ENCODE peak calls at places on chromosomes 13 and 19, in four cellular contexts. P is K562, C is HepG2, N is GM12878. V is an unnamed sample.

GRCh38 chr13:54536112-54536511 is 1507.5 kb downstream of the OLFM4 start:
- DNase-seq in N (no peak), C (no peak), P (no peak), V (no peak)

GRCh38 chr19:38898788-38899446 is 501 bp downstream of the SIRT2 start:
- DNase-seq in C (no peak), P (no peak), N (no peak), V (no peak)

GRCh38 chr13:27339299-27339698 is 68.7 kb downstream of the RASL11A start:
- DNase-seq in N (no peak), C (peak), P (peak), V (peak)

GRCh38 chr13:58620171-58620570 is 988.6 kb downstream of the PCDH17 start:
- DNase-seq in N (no peak), C (no peak), P (no peak), V (no peak)

GRCh38 chr19:46958542-46958941 is 61.1 kb upstream of the NPAS1 start:
- DNase-seq in N (no peak), C (peak), P (no peak), V (no peak)

GRCh38 chr19:42471554-42472249 is 29.0 kb upstream of the CXCL17 start:
- DNase-seq in C (no peak), P (no peak), N (no peak), V (no peak)

GRCh38 chr19:35090160-35090794 is 25.3 kb upstream of the FXYD3 start:
- DNase-seq in N (no peak), C (peak), P (peak), V (peak)

GRCh38 chr19:32337176-32337808 is 8.1 kb upstream of the ZNF507 start:
- DNase-seq in P (no peak), C (peak), N (no peak), V (no peak)

GRCh38 chr13:76638882-76639281 is 247.3 kb downstream of the KCTD12 start:
- DNase-seq in N (no peak), P (no peak), C (no peak), V (no peak)

GRCh38 chr19:55258476-55258827 is 365 bp downstream of the PPP6R1 start:
- DNase-seq in C (no peak), N (no peak), P (peak), V (no peak)

GRCh38 chr19:35714601-35715354 is 3.0 kb upstream of the KMT2B start:
- DNase-seq in N (no peak), C (peak), P (no peak), V (peak)

GRCh38 chr19:43768273-43769050 is 12.3 kb downstream of the KCNN4 start:
- DNase-seq in C (no peak), P (no peak), N (no peak), V (no peak)

GRCh38 chr13:94656766-94657165 is 55.1 kb downstream of the GPR180 start:
- DNase-seq in C (no peak), N (peak), P (peak), V (no peak)

GRCh38 chr13:110869231-110869804 is 45.6 kb downstream of the ANKRD10 start:
- DNase-seq in P (peak), C (no peak), N (no peak), V (no peak)

GRCh38 chr13:40476175-40476958 is 190.1 kb downstream of the FOXO1 start:
- DNase-seq in P (no peak), C (peak), N (no peak), V (no peak)

GRCh38 chr13:33639158-33639557 is 178.8 kb upstream of the RFC3 start:
- DNase-seq in P (no peak), N (no peak), C (peak), V (no peak)

GRCh38 chr19:14476663-14477401 is 1.7 kb upstream of the PTGER1 start:
- DNase-seq in P (peak), C (no peak), N (no peak), V (no peak)

GRCh38 chr19:51821921-51822716 is 27.2 kb downstream of the FPR3 start:
- DNase-seq in N (no peak), P (no peak), C (no peak), V (no peak)

GRCh38 chr13:32585625-32586021 is 629 bp upstream of the PDS5B start:
- DNase-seq in C (no peak), N (no peak), P (no peak), V (no peak)

GRCh38 chr13:98797456-98797855 is 45.0 kb upstream of the SLC15A1 start:
- DNase-seq in C (no peak), P (no peak), N (no peak), V (no peak)

GRCh38 chr13:104571161-104571889 is 1505.1 kb upstream of the SLC10A2 start:
- DNase-seq in N (no peak), C (peak), P (no peak), V (peak)

GRCh38 chr19:54415208-54415900 is at the start of gene TTYH1:
- DNase-seq in C (no peak), P (peak), N (no peak), V (peak)

GRCh38 chr13:29674532-29674931 is 79.0 kb upstream of the SLC7A1 start:
- DNase-seq in N (no peak), P (no peak), C (no peak), V (no peak)

GRCh38 chr13:49214917-49215376 is 5.2 kb upstream of the MLNR start:
- DNase-seq in P (no peak), N (no peak), C (peak), V (peak)

GRCh38 chr19:46922465-46922864 is 61.7 kb downstream of the ARHGAP35 start:
- DNase-seq in C (no peak), P (no peak), N (no peak), V (no peak)

GRCh38 chr13:87234981-87235380 is 436.2 kb upstream of the SLITRK5 start:
- DNase-seq in N (no peak), C (no peak), P (no peak), V (no peak)

GRCh38 chr13:94546071-94546839 is 49.7 kb downstream of the TGDS start:
- DNase-seq in P (no peak), C (no peak), N (no peak), V (peak)

GRCh38 chr19:37977992-37978391 is 71.0 kb downstream of the SIPA1L3 start:
- DNase-seq in C (no peak), P (no peak), N (no peak), V (no peak)

GRCh38 chr13:82879921-82880320 is 1002.4 kb downstream of the SLITRK1 start:
- DNase-seq in C (no peak), P (no peak), N (no peak), V (no peak)

GRCh38 chr13:113883921-113884804 is 20.3 kb upstream of the GAS6 start:
- DNase-seq in N (no peak), C (no peak), P (no peak), V (no peak)

GRCh38 chr13:43156916-43157315 is 133.5 kb downstream of the DNAJC15 start:
- DNase-seq in C (no peak), P (no peak), N (no peak), V (no peak)

GRCh38 chr13:30730526-30730925 is 4.8 kb upstream of the ALOX5AP start:
- DNase-seq in P (no peak), C (peak), N (no peak), V (peak)

GRCh38 chr13:32409561-32410440 is 18.1 kb downstream of the N4BP2L1 start:
- DNase-seq in C (no peak), N (no peak), P (no peak), V (peak)

GRCh38 chr19:1616396-1616795 is 11.1 kb upstream of the UQCR11 start:
- DNase-seq in N (no peak), P (no peak), C (no peak), V (no peak)

GRCh38 chr13:93422980-93423554 is 196.5 kb downstream of the GPC6 start:
- DNase-seq in P (no peak), C (no peak), N (no peak), V (no peak)

GRCh38 chr13:94479559-94480095 is at the start of gene DCT:
- DNase-seq in C (no peak), N (no peak), P (no peak), V (no peak)

GRCh38 chr19:39187552-39187943 is 9.2 kb upstream of the NCCRP1 start:
- DNase-seq in N (no peak), P (no peak), C (no peak), V (no peak)

GRCh38 chr13:39185326-39185725 is 147.1 kb downstream of the NHLRC3 start:
- DNase-seq in N (no peak), C (no peak), P (no peak), V (no peak)

GRCh38 chr19:7554565-7554964 is 19.0 kb downstream of the PNPLA6 start:
- DNase-seq in P (no peak), C (no peak), N (no peak), V (no peak)

DNA sequence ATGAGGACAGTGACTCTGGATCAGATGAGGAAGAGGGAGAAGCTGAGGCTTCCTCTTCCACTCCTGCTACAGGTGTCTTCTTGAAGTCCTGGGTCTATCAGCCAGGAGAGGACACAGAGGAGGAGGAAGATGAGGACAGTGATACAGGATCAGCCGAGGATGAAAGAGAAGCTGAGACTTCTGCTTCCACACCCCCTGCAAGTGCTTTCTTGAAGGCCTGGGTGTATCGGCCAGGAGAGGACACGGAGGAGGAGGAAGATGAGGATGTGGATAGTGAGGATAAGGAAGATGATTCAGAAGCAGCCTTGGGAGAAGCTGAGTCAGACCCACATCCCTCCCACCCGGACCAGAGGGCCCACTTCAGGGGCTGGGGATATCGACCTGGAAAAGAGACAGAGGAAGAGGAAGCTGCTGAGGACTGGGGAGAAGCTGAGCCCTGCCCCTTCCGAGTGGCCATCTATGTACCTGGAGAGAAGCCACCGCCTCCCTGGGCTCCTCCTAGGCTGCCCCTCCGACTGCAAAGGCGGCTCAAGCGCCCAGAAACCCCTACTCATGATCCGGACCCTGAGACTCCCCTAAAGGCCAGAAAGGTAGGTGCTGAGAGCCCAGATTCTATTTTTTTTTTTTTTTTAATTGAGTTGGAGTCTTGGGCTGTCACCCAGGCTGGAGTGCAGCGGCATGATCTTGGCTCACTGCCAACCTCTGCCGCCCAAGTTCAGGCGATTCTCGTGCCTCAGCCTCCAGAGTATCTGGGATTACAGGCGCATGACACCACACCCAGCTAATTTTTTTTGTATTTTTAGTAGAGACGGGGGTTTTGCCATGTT is 2.3 kb downstream of the PPP1R15A start:
- DNase-seq in C (no peak), P (peak), N (no peak), V (no peak)
- TF ChIP-seq CBFB in C (no peak), P (no peak), N (no peak), V (no peak)

DNA sequence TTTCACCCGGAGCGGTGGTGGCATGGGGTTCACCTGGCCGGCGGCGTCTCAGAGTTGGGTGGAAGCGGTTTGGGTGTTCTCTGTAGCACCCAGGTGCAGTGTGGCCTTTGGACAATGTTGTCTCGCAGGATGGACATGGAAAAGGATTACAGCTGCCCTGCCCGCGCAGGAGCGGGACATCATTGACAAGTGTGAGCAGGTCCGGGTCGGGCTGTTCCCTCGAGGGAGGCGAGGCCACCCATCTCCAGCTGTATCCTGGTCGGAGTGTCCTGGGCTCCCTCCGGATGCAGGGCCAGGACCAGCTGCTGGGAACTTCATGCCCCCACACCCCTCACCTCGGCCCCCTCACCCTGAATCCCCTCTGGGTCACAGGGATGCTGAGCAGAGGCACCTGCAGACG is 7.8 kb upstream of the ZNF14 start:
- DNase-seq in C (no peak), N (no peak), P (no peak), V (no peak)
- TF ChIP-seq CBFB in C (no peak), N (no peak), P (no peak), V (no peak)

DNA sequence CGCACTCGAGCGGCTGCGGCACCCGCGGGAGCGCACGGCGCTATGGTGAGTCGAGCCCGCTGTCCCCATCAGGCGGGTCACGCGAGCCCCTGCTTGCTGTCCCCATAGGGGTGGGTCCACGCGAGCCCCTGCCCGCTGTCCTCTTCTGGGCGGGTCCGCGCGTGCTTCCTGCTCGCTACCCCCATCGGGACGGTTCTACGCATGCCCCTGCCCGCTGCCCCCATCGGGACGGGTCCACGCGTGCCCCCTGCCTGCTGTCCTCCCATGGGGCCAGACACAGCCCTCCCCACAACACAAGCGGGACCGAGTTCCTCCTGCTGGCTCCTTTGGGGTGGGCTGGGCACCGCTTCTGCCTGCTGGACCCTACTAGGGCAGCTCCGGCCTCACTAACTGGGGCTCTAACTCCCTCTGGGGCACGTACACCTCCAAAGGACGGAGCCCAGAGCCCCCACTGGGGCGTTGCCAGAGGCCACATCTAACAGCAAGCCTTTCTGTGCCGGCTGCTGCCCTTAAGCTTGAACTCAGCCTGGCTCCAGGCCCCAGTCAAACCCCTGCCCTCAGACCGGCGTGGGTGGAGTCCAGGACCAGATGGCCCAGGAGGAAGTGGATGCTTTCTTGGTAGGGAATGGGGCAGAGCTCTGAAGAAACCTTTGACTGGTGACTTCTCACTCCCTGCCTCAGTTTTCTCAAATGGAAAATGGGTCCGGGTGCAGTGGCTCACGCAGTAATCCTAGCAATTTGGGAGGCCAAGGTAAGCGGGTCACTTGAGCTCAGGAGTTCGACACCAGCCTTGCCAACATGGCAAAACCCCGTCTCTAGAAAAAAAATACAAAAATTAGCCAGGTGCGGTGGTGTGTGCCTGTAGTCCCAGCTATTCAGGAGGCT is 722 bp downstream of the COLGALT1 start:
- DNase-seq in C (no peak), P (peak), N (no peak), V (peak)
- TF ChIP-seq CBFB in C (no peak), P (peak), N (no peak), V (no peak)

GRCh38 chr19:30393729-30394480 is 21.7 kb downstream of the ZNF536 start:
- DNase-seq in P (no peak), N (no peak), C (no peak), V (no peak)

GRCh38 chr19:30394481-30395151 is 22.4 kb downstream of the ZNF536 start:
- DNase-seq in C (no peak), N (no peak), P (no peak), V (no peak)

GRCh38 chr19:30391052-30391451 is 18.9 kb downstream of the ZNF536 start:
- DNase-seq in C (no peak), N (no peak), P (no peak), V (no peak)

GRCh38 chr19:30391554-30392551 is 19.7 kb downstream of the ZNF536 start:
- DNase-seq in P (no peak), N (no peak), C (no peak), V (peak)

GRCh38 chr19:30393046-30393445 is 20.9 kb downstream of the ZNF536 start:
- DNase-seq in P (no peak), C (no peak), N (no peak), V (no peak)
- TF ChIP-seq CBFB in P (no peak), C (no peak), N (no peak), V (no peak)

DNA sequence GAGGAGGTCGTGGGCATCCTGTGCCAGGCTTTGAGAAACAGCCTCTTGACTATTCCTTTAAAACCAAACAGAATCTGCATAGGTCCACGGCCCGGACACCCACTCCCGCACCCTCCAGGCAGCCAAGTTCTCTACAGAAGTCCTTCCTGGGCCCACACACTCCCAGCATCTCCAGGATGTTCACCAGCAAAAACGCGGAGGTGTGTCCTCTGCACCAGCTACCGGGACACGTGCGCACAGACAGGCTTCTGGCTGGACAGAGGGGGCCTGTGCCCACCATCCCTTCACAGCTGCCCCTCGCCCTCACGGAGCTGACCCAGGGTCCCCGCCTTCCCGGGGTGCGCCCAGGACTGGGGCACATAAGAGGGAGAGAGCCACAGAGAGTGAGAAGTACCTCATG is 44.2 kb downstream of the CEBPG start:
- DNase-seq in N (no peak), C (no peak), P (no peak), V (no peak)
- TF ChIP-seq CBFB in N (no peak), C (no peak), P (no peak), V (no peak)

GRCh38 chr19:10018219-10018618 is 4.9 kb downstream of the RDH8 start:
- DNase-seq in C (no peak), N (no peak), P (no peak), V (no peak)

GRCh38 chr19:10021446-10021845 is 8.2 kb downstream of the RDH8 start:
- DNase-seq in P (no peak), C (no peak), N (no peak), V (no peak)

GRCh38 chr19:10018786-10019185 is 5.5 kb downstream of the RDH8 start:
- DNase-seq in N (no peak), C (no peak), P (no peak), V (no peak)

GRCh38 chr19:10020851-10021250 is 7.6 kb downstream of the RDH8 start:
- DNase-seq in P (no peak), N (no peak), C (no peak), V (no peak)

GRCh38 chr19:10019246-10019645 is 6.0 kb downstream of the RDH8 start:
- DNase-seq in P (no peak), C (no peak), N (no peak), V (no peak)
- TF ChIP-seq CBFB in P (no peak), C (no peak), N (no peak), V (no peak)

GRCh38 chr19:4518345-4519171 is at the start of gene PLIN4:
- DNase-seq in C (peak), N (no peak), P (no peak), V (peak)
- TF ChIP-seq CBFB in C (peak), N (no peak), P (no peak), V (no peak)

DNA sequence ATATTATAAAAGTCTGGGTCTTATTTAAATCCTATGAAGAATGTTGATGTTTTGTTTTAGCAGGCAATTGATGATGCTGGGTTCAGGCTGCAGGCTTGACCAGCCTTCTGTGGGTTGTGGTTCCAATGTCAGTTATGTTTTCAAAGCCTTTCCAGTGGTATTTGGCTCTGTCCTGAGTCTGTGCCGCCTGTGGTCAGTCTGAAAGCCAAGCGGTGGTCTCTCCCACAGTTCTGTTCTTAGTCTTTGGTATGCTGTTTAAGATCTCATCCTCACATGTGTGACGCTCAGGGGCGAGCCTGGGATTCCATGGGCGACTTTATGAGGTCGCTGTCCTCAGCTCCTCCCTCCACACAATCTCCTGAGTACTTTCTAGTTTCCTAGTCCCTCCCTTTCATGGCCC is 12.3 kb downstream of the SLC35E1 start:
- DNase-seq in P (no peak), N (no peak), C (no peak), V (no peak)
- TF ChIP-seq CBFB in P (no peak), N (no peak), C (no peak), V (no peak)

GRCh38 chr13:92255533-92255932 is 857.1 kb downstream of the GPC5 start:
- DNase-seq in N (no peak), C (no peak), P (no peak), V (no peak)
- TF ChIP-seq CBFB in N (no peak), C (no peak), P (no peak), V (no peak)